ENCODE peak calls at places on chromosomes 3 and 15, in nine cellular contexts. S is ovary; B is mesothelial cell of epicardium; Z is DMS53; M is dermis blood vessel endothelial cell; K is activated T-cell treated with anti-CD3 and anti-CD28 coated beads, Interleukin-2, amount 50 U/mL, for 24 hours; R is HL-60; G is hepatocyte; D is LoVo. U is an unnamed sample.

GRCh38 chr15:74235962-74236361 is at the start of gene CCDC33:
- DNase-seq in K (no peak), D (peak), Z (peak), R (peak), G (no peak), S (no peak), B (no peak), M (no peak), U (no peak)

GRCh38 chr3:118171236-118171852 is 863.3 kb downstream of the IGSF11 start:
- DNase-seq in S (no peak), K (no peak), Z (no peak), G (no peak), B (no peak), M (no peak), D (no peak), R (no peak), U (no peak)

GRCh38 chr3:45272828-45273470 is 46.9 kb upstream of the TMEM158 start:
- DNase-seq in K (no peak), G (no peak), D (no peak), M (no peak), B (no peak), S (no peak), Z (peak), R (no peak), U (no peak)

GRCh38 chr3:17489139-17489538 is 253.3 kb downstream of the TBC1D5 start:
- DNase-seq in Z (no peak), K (no peak), B (no peak), G (no peak), S (no peak), D (no peak), M (no peak), R (no peak), U (no peak)

GRCh38 chr15:69532066-69532465 is 79.4 kb downstream of the RPLP1 start:
- DNase-seq in Z (no peak), K (no peak), R (no peak), M (no peak), S (no peak), B (no peak), G (no peak), D (no peak), U (no peak)

GRCh38 chr3:184154909-184155643 is at the start of gene DVL3:
- DNase-seq in G (peak), M (peak), R (no peak), Z (peak), S (peak), D (peak), K (peak), B (no peak), U (peak)

GRCh38 chr15:90638241-90638691 is 78.9 kb upstream of the BLM start:
- DNase-seq in S (no peak), M (no peak), Z (no peak), G (no peak), B (no peak), R (no peak), D (no peak), K (no peak), U (peak)

GRCh38 chr15:56927816-56928215 is 9.4 kb downstream of the TCF12 start:
- DNase-seq in M (no peak), B (no peak), D (no peak), G (no peak), S (no peak), Z (no peak), R (no peak), K (no peak), U (no peak)

GRCh38 chr15:80242132-80242769 is 9.8 kb downstream of the CTXND1 start:
- DNase-seq in M (peak), B (no peak), S (no peak), D (peak), G (peak), R (peak), K (no peak), Z (peak), U (peak)

GRCh38 chr15:85151861-85152260 is 170.2 kb downstream of the PDE8A start:
- DNase-seq in B (no peak), M (no peak), S (no peak), K (no peak), R (no peak), D (no peak), Z (no peak), G (no peak), U (no peak)

GRCh38 chr3:143597774-143598652 is 250.3 kb downstream of the SLC9A9 start:
- DNase-seq in K (no peak), S (no peak), D (no peak), M (peak), B (no peak), Z (peak), G (no peak), R (no peak), U (no peak)

GRCh38 chr3:45929042-45929679 is 14.1 kb upstream of the CXCR6 start:
- DNase-seq in M (peak), D (no peak), S (no peak), G (peak), B (no peak), K (peak), Z (peak), R (no peak), U (peak)

GRCh38 chr15:36294359-36294758 is 285.1 kb upstream of the CDIN1 start:
- DNase-seq in Z (no peak), S (no peak), D (no peak), R (no peak), G (no peak), K (no peak), B (no peak), M (peak), U (no peak)

GRCh38 chr3:160027541-160028195 is 39.0 kb downstream of the IL12A start:
- DNase-seq in S (no peak), B (no peak), D (no peak), M (peak), G (peak), K (no peak), R (no peak), Z (peak), U (no peak)

GRCh38 chr3:100682056-100682853 is 27.0 kb upstream of the TFG start:
- DNase-seq in D (no peak), M (peak), R (no peak), S (no peak), K (no peak), Z (no peak), B (no peak), G (no peak), U (no peak)

GRCh38 chr15:69131362-69132215 is 28.8 kb upstream of the GLCE start:
- DNase-seq in R (peak), S (no peak), B (no peak), D (no peak), K (no peak), M (no peak), G (no peak), Z (no peak), U (no peak)

GRCh38 chr15:99976811-99977271 is 243.6 kb upstream of the LYSMD4 start:
- DNase-seq in D (no peak), S (no peak), B (no peak), Z (no peak), R (peak), M (no peak), K (no peak), G (peak), U (no peak)

U was measured in activated naive CD8-positive, alpha-beta T cell treated with anti-CD3 and anti-CD28 coated beads, Interleukin-2, amount 10 ng/mL, durations not matched to agents 7 days and 5 days.